ENCODE peak calls at places on chromosomes 3 and 15, in six cellular contexts. W is fibroblast of lung, G is neuronal stem cell, C is K562, R is astrocyte, A is HepG2. D is an unnamed sample.

GRCh38 chr3:52533623-52534280 is at the start of gene NT5DC2:
- DNase-seq in W (peak; percentile 64), G (peak; percentile 70), C (peak; percentile 79), R (peak; percentile 27), A (peak; percentile 46), D (peak; percentile 89)

GRCh38 chr3:10890665-10891064 is 74.6 kb downstream of the SLC6A11 start:
- DNase-seq in W (no peak), G (no peak), C (no peak), R (no peak), A (no peak), D (no peak)

GRCh38 chr3:169966951-169967915 is 626 bp downstream of the SEC62 start:
- DNase-seq in W (peak; percentile 66), G (peak; percentile 65), C (peak; percentile 73), R (peak; percentile 37), A (peak; percentile 6), D (peak; percentile 89)

GRCh38 chr15:86624261-86625036 is 544.8 kb downstream of the AGBL1 start:
- DNase-seq in W (peak; percentile 85), G (peak; percentile 61), C (peak; percentile 11), R (peak; percentile 90), A (peak; percentile 73), D (peak; percentile 80)

GRCh38 chr3:69864141-69864540 is 124.9 kb downstream of the MITF start:
- DNase-seq in W (no peak), G (no peak), C (no peak), R (no peak), A (no peak), D (no peak)

GRCh38 chr3:97389883-97390282 is 374.7 kb upstream of the ARL6 start:
- DNase-seq in W (no peak), G (no peak), C (no peak), R (no peak), A (no peak), D (no peak)

GRCh38 chr3:129343643-129344360 is 65.1 kb downstream of the HMCES start:
- DNase-seq in W (peak; percentile 20), G (peak; percentile 39), C (peak; percentile 60), R (no peak), A (no peak), D (peak; percentile 66)

GRCh38 chr3:99515-99914 is 97.0 kb upstream of the CHL1 start:
- DNase-seq in W (no peak), G (no peak), C (no peak), R (no peak), A (no peak), D (no peak)

GRCh38 chr3:124859025-124859424 is 28.1 kb downstream of the ITGB5 start:
- DNase-seq in W (peak; percentile 45), G (no peak), C (no peak), R (peak; percentile 91), A (no peak), D (no peak)

GRCh38 chr3:173465112-173465511 is 67.6 kb downstream of the NLGN1 start:
- DNase-seq in W (peak; percentile 25), G (peak; percentile 3), C (no peak), R (peak; percentile 72), A (no peak), D (no peak)

GRCh38 chr3:112818289-112818688 is 28.4 kb downstream of the CD200R1L start:
- DNase-seq in W (peak; percentile 84), G (no peak), C (no peak), R (no peak), A (no peak), D (no peak)

GRCh38 chr15:73593278-73594074 is 39.7 kb downstream of the NPTN start:
- DNase-seq in W (peak; percentile 67), G (no peak), C (peak; percentile 71), R (peak; percentile 14), A (no peak), D (no peak)

GRCh38 chr15:86610038-86610437 is 530.4 kb downstream of the AGBL1 start:
- DNase-seq in W (no peak), G (no peak), C (no peak), R (no peak), A (no peak), D (no peak)

GRCh38 chr3:99720985-99721632 is 82.7 kb downstream of the COL8A1 start:
- DNase-seq in W (peak; percentile 44), G (no peak), C (no peak), R (peak; percentile 42), A (no peak), D (no peak)

GRCh38 chr15:60989696-60990095 is 239.4 kb downstream of the RORA start:
- DNase-seq in W (no peak), G (no peak), C (no peak), R (peak; percentile 73), A (no peak), D (no peak)

GRCh38 chr3:107690522-107691138 is 167.9 kb downstream of the BBX start:
- DNase-seq in W (peak; percentile 80), G (no peak), C (peak; percentile 45), R (peak; percentile 51), A (peak; percentile 45), D (no peak)

GRCh38 chr15:30859091-30859874 is 44.4 kb upstream of the FAN1 start:
- DNase-seq in W (peak; percentile 43), G (peak; percentile 3), C (peak; percentile 18), R (peak; percentile 4), A (peak; percentile 14), D (no peak)

GRCh38 chr3:128483657-128484403 is 9.2 kb downstream of the GATA2 start:
- DNase-seq in W (no peak), G (no peak), C (peak; percentile 35), R (no peak), A (no peak), D (peak; percentile 73)

GRCh38 chr3:35183915-35184675 is 455.2 kb upstream of the ARPP21 start:
- DNase-seq in W (no peak), G (no peak), C (no peak), R (peak; percentile 82), A (no peak), D (no peak)

GRCh38 chr3:183188895-183189462 is 26.4 kb upstream of the LAMP3 start:
- DNase-seq in W (no peak), G (peak; percentile 20), C (peak; percentile 72), R (no peak), A (peak; percentile 10), D (no peak)

GRCh38 chr3:71680588-71680987 is 44.6 kb downstream of the EIF4E3 start:
- DNase-seq in W (peak; percentile 80), G (no peak), C (no peak), R (peak; percentile 45), A (no peak), D (no peak)

GRCh38 chr3:12424635-12425319 is 59.5 kb upstream of the TSEN2 start:
- DNase-seq in W (no peak), G (no peak), C (no peak), R (no peak), A (no peak), D (no peak)

GRCh38 chr3:12423918-12424634 is 60.2 kb upstream of the TSEN2 start:
- DNase-seq in W (peak; percentile 77), G (no peak), C (no peak), R (peak; percentile 66), A (no peak), D (no peak)

GRCh38 chr3:12421132-12421531 is 63.1 kb upstream of the TSEN2 start:
- DNase-seq in W (no peak), G (no peak), C (no peak), R (no peak), A (no peak), D (no peak)

GRCh38 chr3:12420393-12420792 is 63.9 kb upstream of the TSEN2 start:
- DNase-seq in W (no peak), G (no peak), C (no peak), R (no peak), A (no peak), D (no peak)

DNA sequence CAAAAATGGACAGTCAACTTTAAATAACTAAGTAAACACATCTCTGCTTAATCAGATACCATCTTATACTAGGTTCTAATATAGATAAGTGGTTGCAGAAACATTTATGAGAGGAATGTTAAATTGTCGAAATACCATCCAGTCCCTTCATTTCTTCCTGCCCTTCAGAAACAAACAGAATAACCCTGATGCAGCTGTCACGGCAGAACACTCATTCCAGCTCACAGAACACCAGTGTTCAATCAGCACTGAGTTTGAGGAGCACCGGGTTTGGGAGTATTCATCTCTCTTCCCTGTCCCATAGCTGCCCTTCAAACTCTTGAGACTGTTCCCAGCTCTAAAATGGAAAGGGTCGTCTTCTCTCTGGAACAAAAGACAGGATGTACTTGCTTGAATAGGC is 61.1 kb upstream of the TSEN2 start:
- DNase-seq in W (no peak), G (no peak), C (no peak), R (no peak), A (no peak), D (no peak)
- H3K9ac ChIP-seq in W (no peak overlapping the region), G (no peak overlapping the region), C (no peak overlapping the region), R (no peak overlapping the region), A (no peak overlapping the region), D (no peak overlapping the region)

GRCh38 chr3:15983232-15983631 is 185.5 kb upstream of the ANKRD28 start:
- DNase-seq in W (peak; percentile 88), G (peak; percentile 4), C (no peak), R (peak; percentile 68), A (no peak), D (no peak)

GRCh38 chr3:15982243-15982642 is 184.5 kb upstream of the ANKRD28 start:
- DNase-seq in W (no peak), G (no peak), C (no peak), R (no peak), A (no peak), D (no peak)

GRCh38 chr3:15979900-15980299 is 182.1 kb upstream of the ANKRD28 start:
- DNase-seq in W (no peak), G (no peak), C (no peak), R (no peak), A (no peak), D (no peak)

GRCh38 chr3:15983693-15984092 is 185.9 kb upstream of the ANKRD28 start:
- DNase-seq in W (no peak), G (no peak), C (no peak), R (no peak), A (no peak), D (no peak)

DNA sequence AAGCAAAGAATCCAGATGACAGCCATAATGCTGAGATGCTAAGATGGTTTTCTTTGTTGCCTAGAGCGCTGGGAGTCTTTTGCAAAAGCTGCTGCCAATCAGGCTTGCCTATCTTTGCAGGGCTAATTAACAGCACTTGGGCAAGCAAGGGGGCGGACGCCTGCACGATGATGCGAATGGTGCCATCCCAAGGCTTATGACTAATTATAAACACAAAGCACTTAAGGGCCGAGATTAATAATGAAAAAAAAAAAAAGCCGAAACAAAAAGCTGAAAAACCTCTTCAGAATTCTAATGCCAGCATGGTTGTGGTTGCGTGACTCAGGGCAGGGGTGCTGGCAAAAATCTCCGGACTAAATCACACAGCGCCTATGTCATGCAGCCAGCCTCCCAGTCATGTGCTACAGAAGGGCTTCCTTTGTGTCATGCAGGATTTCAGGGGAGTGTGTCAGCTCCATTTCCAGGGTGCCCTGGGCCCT is 184.9 kb upstream of the ANKRD28 start:
- DNase-seq in W (peak; percentile 95), G (peak; percentile 39), C (no peak), R (peak; percentile 97), A (no peak), D (no peak)
- H3K27ac ChIP-seq in W (peak overlapping the region; percentile 91), G (peak overlapping the region; percentile 61), C (no peak overlapping the region), R (peak overlapping the region; percentile 95), A (no peak overlapping the region), D (no peak overlapping the region)

GRCh38 chr3:126473292-126474168 is 2.2 kb downstream of the ZXDC start:
- DNase-seq in W (no peak), G (no peak), C (no peak), R (no peak), A (no peak), D (peak; percentile 41)
- H3K4me1 ChIP-seq in W (peaks cover 7% of the 10 kb centered on the region), G (peaks cover 20% of the 10 kb centered on the region), C (peaks cover 28% of the 10 kb centered on the region), R (peaks cover 35% of the 10 kb centered on the region), A (peaks cover 63% of the 10 kb centered on the region), D (peaks cover 16% of the 10 kb centered on the region)

GRCh38 chr3:142098974-142099373 is 50.4 kb downstream of the TFDP2 start:
- DNase-seq in W (no peak), G (no peak), C (peak; percentile 39), R (no peak), A (no peak), D (no peak)

GRCh38 chr3:142097099-142097843 is 52.1 kb downstream of the TFDP2 start:
- DNase-seq in W (no peak), G (no peak), C (no peak), R (no peak), A (no peak), D (no peak)

GRCh38 chr3:142095866-142096265 is 53.5 kb downstream of the TFDP2 start:
- DNase-seq in W (no peak), G (no peak), C (no peak), R (no peak), A (no peak), D (no peak)
- H3K9ac ChIP-seq in W (no peak overlapping the region), G (no peak overlapping the region), C (no peak overlapping the region), R (no peak overlapping the region), A (no peak overlapping the region), D (no peak overlapping the region)

D was measured in kidney.